ENCODE peak calls at places on chromosomes 16 and 17, in four cellular contexts. One of them, this sample, is unnamed.

GRCh38 chr17:38797828-38798227 is 1.5 kb downstream of the PIP4K2B start:
- DNase-seq in GM13976: no peak
- DNase-seq in fibroblast of mammary gland: no peak
- DNase-seq in CD8-positive, alpha-beta T cell: no peak
- DNase-seq in this sample: no peak

GRCh38 chr17:78113804-78114785 is 14.5 kb downstream of the TMC6 start:
- DNase-seq in GM13976: no peak
- DNase-seq in CD8-positive, alpha-beta T cell: no peak
- DNase-seq in fibroblast of mammary gland: peak; percentile 4
- DNase-seq in this sample: peak; percentile 74

GRCh38 chr17:59669411-59669810 is 37.8 kb downstream of the PTRH2 start:
- DNase-seq in GM13976: no peak
- DNase-seq in CD8-positive, alpha-beta T cell: no peak
- DNase-seq in fibroblast of mammary gland: no peak
- DNase-seq in this sample: no peak

GRCh38 chr17:78535285-78536197 is 41.7 kb downstream of the DNAH17 start:
- DNase-seq in CD8-positive, alpha-beta T cell: no peak
- DNase-seq in fibroblast of mammary gland: no peak
- DNase-seq in GM13976: no peak
- DNase-seq in this sample: no peak

GRCh38 chr16:24975428-24975889 is 39.7 kb downstream of the ARHGAP17 start:
- DNase-seq in GM13976: peak; percentile 64
- DNase-seq in fibroblast of mammary gland: no peak
- DNase-seq in CD8-positive, alpha-beta T cell: no peak
- DNase-seq in this sample: peak; percentile 67

GRCh38 chr17:27430882-27431491 is 25.3 kb upstream of the KSR1 start:
- DNase-seq in CD8-positive, alpha-beta T cell: no peak
- DNase-seq in fibroblast of mammary gland: peak; percentile 35
- DNase-seq in GM13976: no peak
- DNase-seq in this sample: no peak

GRCh38 chr17:41125064-41125463 is 1.1 kb upstream of the KRTAP4-12 start:
- DNase-seq in fibroblast of mammary gland: no peak
- DNase-seq in CD8-positive, alpha-beta T cell: no peak
- DNase-seq in GM13976: no peak
- DNase-seq in this sample: no peak

GRCh38 chr16:86457621-86458456 is 52.5 kb upstream of the FOXF1 start:
- DNase-seq in GM13976: no peak
- DNase-seq in fibroblast of mammary gland: peak; percentile 98
- DNase-seq in CD8-positive, alpha-beta T cell: no peak
- DNase-seq in this sample: no peak

GRCh38 chr17:31008374-31009035 is 37.7 kb downstream of the RNF135 start:
- DNase-seq in CD8-positive, alpha-beta T cell: peak; percentile 76
- DNase-seq in GM13976: peak; percentile 78
- DNase-seq in fibroblast of mammary gland: peak; percentile 59
- DNase-seq in this sample: peak; percentile 72

GRCh38 chr17:13601317-13601775 is 383 bp downstream of the HS3ST3A1 start:
- DNase-seq in CD8-positive, alpha-beta T cell: no peak
- DNase-seq in GM13976: peak; percentile 22
- DNase-seq in fibroblast of mammary gland: no peak
- DNase-seq in this sample: no peak

DNA sequence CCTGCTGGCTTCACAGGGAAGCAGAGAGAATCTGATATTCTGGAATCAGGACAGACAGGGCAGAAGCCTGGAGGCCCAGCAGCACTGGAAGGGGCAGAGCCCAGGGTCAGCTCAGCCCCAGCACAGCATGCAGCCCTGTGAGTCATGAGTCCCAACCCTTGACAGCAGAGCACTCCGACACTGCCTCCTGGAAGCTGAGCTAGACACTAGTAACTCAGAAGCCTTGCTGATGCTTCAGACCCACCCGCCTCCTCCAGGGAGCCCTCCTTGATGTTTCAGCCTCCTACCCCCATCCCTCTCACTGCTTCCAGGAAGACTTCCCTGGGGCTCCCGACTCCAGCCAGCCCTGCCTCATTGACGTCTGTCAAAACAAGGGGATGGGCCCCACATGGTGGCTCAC is 6.9 kb downstream of the CAMKK1 start:
- DNase-seq in CD8-positive, alpha-beta T cell: no peak
- DNase-seq in GM13976: no peak
- DNase-seq in fibroblast of mammary gland: peak; percentile 82
- DNase-seq in this sample: no peak
- TF ChIP-seq CTCF in CD8-positive, alpha-beta T cell: no peak
- TF ChIP-seq CTCF in GM13976: no peak
- TF ChIP-seq CTCF in fibroblast of mammary gland: no peak
- TF ChIP-seq CTCF in this sample: no peak

GRCh38 chr16:83899272-83899897 is 470 bp downstream of the MLYCD start:
- DNase-seq in CD8-positive, alpha-beta T cell: peak; percentile 58
- DNase-seq in GM13976: peak; percentile 68
- DNase-seq in fibroblast of mammary gland: peak; percentile 52
- DNase-seq in this sample: peak; percentile 68
- TF ChIP-seq CTCF in CD8-positive, alpha-beta T cell: no peak
- TF ChIP-seq CTCF in GM13976: no peak
- TF ChIP-seq CTCF in fibroblast of mammary gland: no peak
- TF ChIP-seq CTCF in this sample: no peak

DNA sequence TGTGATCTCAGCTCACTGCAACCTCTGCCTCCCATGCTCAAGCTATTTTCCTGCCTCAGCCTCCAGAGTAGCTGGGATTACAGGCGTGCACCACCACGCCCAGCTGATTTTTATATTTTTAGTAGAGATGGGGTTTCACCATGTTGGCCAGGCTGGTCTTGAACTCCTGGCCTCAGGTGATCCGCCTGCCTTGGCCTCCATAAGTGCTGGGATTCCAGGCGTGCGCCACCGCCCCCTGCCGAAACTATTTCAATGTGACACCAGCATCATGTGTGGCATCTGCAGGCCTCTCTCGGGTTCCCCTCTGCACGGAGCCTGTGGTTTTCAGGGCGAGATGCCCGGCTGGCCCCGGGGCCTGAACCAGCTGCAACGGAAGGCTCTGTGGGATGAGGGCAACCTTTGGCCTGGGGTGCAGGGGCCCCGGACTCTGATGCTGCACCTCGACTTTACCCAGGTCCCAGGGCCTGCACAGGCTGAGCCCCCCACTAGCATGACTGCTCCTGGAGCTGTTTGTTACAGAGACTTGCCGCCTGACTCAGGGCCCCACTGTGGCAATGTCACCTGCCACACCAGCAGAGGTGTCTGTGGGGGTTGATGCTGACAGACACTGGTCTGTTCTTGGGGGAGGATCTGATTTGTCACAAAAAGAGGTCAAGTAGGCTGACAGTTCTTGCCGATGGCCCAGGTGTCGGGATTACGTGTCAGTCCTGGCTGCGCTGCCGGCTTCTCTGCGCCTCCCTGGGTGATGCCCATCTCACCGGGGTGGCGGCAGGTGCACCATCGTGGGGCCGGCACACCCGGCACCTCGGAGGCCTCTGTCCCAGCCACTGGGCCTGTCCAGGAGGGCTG is 8.6 kb upstream of the TEX19 start:
- DNase-seq in fibroblast of mammary gland: no peak
- DNase-seq in CD8-positive, alpha-beta T cell: no peak
- DNase-seq in GM13976: no peak
- DNase-seq in this sample: peak; percentile 55
- TF ChIP-seq CTCF in fibroblast of mammary gland: no peak
- TF ChIP-seq CTCF in CD8-positive, alpha-beta T cell: no peak
- TF ChIP-seq CTCF in GM13976: peak; percentile 15
- TF ChIP-seq CTCF in this sample: peak; percentile 42

DNA sequence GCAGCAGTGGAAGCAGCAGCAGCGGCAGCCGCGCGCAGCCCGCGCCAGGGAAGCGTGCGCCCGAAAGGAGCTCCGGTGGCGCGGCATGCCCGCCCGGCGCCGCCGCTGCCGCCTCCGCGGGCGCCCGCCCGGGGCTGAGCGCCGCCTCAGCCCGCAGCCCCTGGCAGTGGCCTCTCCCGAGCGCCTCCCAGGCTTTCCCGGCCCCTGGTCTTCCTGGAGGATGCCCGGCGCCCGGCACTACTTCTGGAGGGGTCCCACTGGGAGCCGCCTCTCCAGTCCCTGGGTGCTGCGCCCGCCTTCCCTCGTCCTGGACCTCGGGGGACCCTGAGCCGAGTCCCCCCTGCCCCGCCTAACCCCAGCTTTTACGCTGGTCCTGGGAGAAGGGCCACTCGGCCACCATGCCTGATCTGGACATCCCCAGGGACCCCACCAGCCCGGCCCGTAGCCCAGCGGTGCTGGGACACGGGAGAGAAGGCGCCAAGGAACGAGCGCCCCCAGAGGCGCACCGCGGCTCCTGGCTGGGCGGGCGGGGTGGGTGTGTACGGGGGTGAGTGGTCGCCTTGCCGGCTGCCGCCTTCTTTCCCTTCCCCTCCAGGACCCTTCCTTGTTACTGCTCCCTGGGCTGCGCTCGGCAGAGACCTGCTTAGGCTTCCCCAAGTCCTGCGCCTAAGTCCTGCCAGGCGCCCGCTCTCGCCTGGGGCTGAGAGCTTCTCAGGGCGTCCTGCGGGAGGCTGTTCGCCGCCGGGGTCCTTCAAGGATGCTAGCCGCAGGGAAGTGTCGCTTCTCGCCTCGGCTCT is 713 bp downstream of the ASIC2 start:
- DNase-seq in GM13976: peak; percentile 33
- DNase-seq in fibroblast of mammary gland: peak; percentile 22
- DNase-seq in CD8-positive, alpha-beta T cell: no peak
- DNase-seq in this sample: peak; percentile 35
- TF ChIP-seq CTCF in GM13976: no peak
- TF ChIP-seq CTCF in fibroblast of mammary gland: no peak
- TF ChIP-seq CTCF in CD8-positive, alpha-beta T cell: no peak
- TF ChIP-seq CTCF in this sample: no peak

GRCh38 chr16:70018254-70018653 is 67.1 kb downstream of the CLEC18A start:
- DNase-seq in fibroblast of mammary gland: peak; percentile 30
- DNase-seq in GM13976: peak; percentile 36
- DNase-seq in CD8-positive, alpha-beta T cell: peak; percentile 62
- DNase-seq in this sample: peak; percentile 6
- TF ChIP-seq CTCF in fibroblast of mammary gland: peak; percentile 25
- TF ChIP-seq CTCF in GM13976: no peak
- TF ChIP-seq CTCF in CD8-positive, alpha-beta T cell: peak; percentile 52
- TF ChIP-seq CTCF in this sample: peak; percentile 28

GRCh38 chr17:6162892-6163291 is 92.7 kb downstream of the WSCD1 start:
- DNase-seq in fibroblast of mammary gland: no peak
- DNase-seq in GM13976: no peak
- DNase-seq in CD8-positive, alpha-beta T cell: no peak
- DNase-seq in this sample: no peak

GRCh38 chr17:6161456-6161855 is 91.3 kb downstream of the WSCD1 start:
- DNase-seq in CD8-positive, alpha-beta T cell: no peak
- DNase-seq in GM13976: no peak
- DNase-seq in fibroblast of mammary gland: no peak
- DNase-seq in this sample: no peak

GRCh38 chr17:6160188-6160555 is 90.0 kb downstream of the WSCD1 start:
- DNase-seq in fibroblast of mammary gland: no peak
- DNase-seq in GM13976: no peak
- DNase-seq in CD8-positive, alpha-beta T cell: no peak
- DNase-seq in this sample: no peak

GRCh38 chr17:6163632-6164319 is 93.6 kb downstream of the WSCD1 start:
- DNase-seq in GM13976: no peak
- DNase-seq in fibroblast of mammary gland: peak; percentile 32
- DNase-seq in CD8-positive, alpha-beta T cell: no peak
- DNase-seq in this sample: no peak

GRCh38 chr17:6162216-6162615 is 92.0 kb downstream of the WSCD1 start:
- DNase-seq in CD8-positive, alpha-beta T cell: no peak
- DNase-seq in GM13976: no peak
- DNase-seq in fibroblast of mammary gland: no peak
- DNase-seq in this sample: no peak
- TF ChIP-seq CTCF in CD8-positive, alpha-beta T cell: no peak
- TF ChIP-seq CTCF in GM13976: no peak
- TF ChIP-seq CTCF in fibroblast of mammary gland: no peak
- TF ChIP-seq CTCF in this sample: no peak

This sample was measured in GM13977.